ENCODE peak calls at places on chromosome 22, in ten cellular contexts. One of them, this sample, is unnamed.

GRCh38 chr22:27370281-27370680 is 431.3 kb downstream of the MN1 start:
- DNase-seq in heart right ventricle: no peak
- DNase-seq in AG10803: no peak
- DNase-seq in cardiac muscle cell: no peak
- DNase-seq in H1: no peak
- DNase-seq in neural progenitor cell: no peak
- DNase-seq in spleen: no peak
- DNase-seq in naive thymus-derived CD4-positive, alpha-beta T cell: no peak
- DNase-seq in AG09309: no peak
- DNase-seq in astrocyte of the cerebellum: no peak
- DNase-seq in this sample: no peak

GRCh38 chr22:29315286-29316195 is at the start of gene RASL10A:
- DNase-seq in heart right ventricle: no peak
- DNase-seq in AG10803: no peak
- DNase-seq in cardiac muscle cell: peak
- DNase-seq in H1: peak
- DNase-seq in neural progenitor cell: peak
- DNase-seq in spleen: peak
- DNase-seq in naive thymus-derived CD4-positive, alpha-beta T cell: no peak
- DNase-seq in AG09309: no peak
- DNase-seq in astrocyte of the cerebellum: no peak
- DNase-seq in this sample: no peak

GRCh38 chr22:33402325-33402724 is 344.1 kb upstream of the SYN3 start:
- DNase-seq in heart right ventricle: no peak
- DNase-seq in AG10803: no peak
- DNase-seq in cardiac muscle cell: no peak
- DNase-seq in H1: no peak
- DNase-seq in neural progenitor cell: no peak
- DNase-seq in spleen: no peak
- DNase-seq in naive thymus-derived CD4-positive, alpha-beta T cell: no peak
- DNase-seq in AG09309: no peak
- DNase-seq in astrocyte of the cerebellum: no peak
- DNase-seq in this sample: no peak

GRCh38 chr22:50739894-50740293 is 1.9 kb downstream of the ACR start:
- DNase-seq in heart right ventricle: no peak
- DNase-seq in AG10803: no peak
- DNase-seq in cardiac muscle cell: no peak
- DNase-seq in H1: no peak
- DNase-seq in neural progenitor cell: no peak
- DNase-seq in spleen: peak
- DNase-seq in naive thymus-derived CD4-positive, alpha-beta T cell: no peak
- DNase-seq in AG09309: no peak
- DNase-seq in astrocyte of the cerebellum: no peak
- DNase-seq in this sample: no peak

GRCh38 chr22:17922925-17923898 is 101.1 kb downstream of the MICAL3 start:
- DNase-seq in heart right ventricle: no peak
- DNase-seq in AG10803: peak
- DNase-seq in cardiac muscle cell: no peak
- DNase-seq in H1: no peak
- DNase-seq in neural progenitor cell: no peak
- DNase-seq in spleen: no peak
- DNase-seq in naive thymus-derived CD4-positive, alpha-beta T cell: no peak
- DNase-seq in AG09309: peak
- DNase-seq in astrocyte of the cerebellum: peak
- DNase-seq in this sample: peak

GRCh38 chr22:20524004-20524481 is 16.6 kb downstream of the MED15 start:
- DNase-seq in heart right ventricle: no peak
- DNase-seq in AG10803: peak
- DNase-seq in cardiac muscle cell: no peak
- DNase-seq in H1: no peak
- DNase-seq in neural progenitor cell: no peak
- DNase-seq in spleen: no peak
- DNase-seq in naive thymus-derived CD4-positive, alpha-beta T cell: no peak
- DNase-seq in AG09309: no peak
- DNase-seq in astrocyte of the cerebellum: no peak
- DNase-seq in this sample: no peak

GRCh38 chr22:44049369-44050231 is 25.5 kb downstream of the PARVB start:
- DNase-seq in heart right ventricle: no peak
- DNase-seq in AG10803: no peak
- DNase-seq in cardiac muscle cell: no peak
- DNase-seq in H1: no peak
- DNase-seq in neural progenitor cell: no peak
- DNase-seq in spleen: no peak
- DNase-seq in naive thymus-derived CD4-positive, alpha-beta T cell: no peak
- DNase-seq in AG09309: no peak
- DNase-seq in astrocyte of the cerebellum: no peak
- DNase-seq in this sample: no peak

GRCh38 chr22:22422629-22423112 is 85.9 kb downstream of the ZNF280B start:
- DNase-seq in heart right ventricle: peak
- DNase-seq in AG10803: peak
- DNase-seq in cardiac muscle cell: no peak
- DNase-seq in H1: peak
- DNase-seq in neural progenitor cell: peak
- DNase-seq in spleen: peak
- DNase-seq in naive thymus-derived CD4-positive, alpha-beta T cell: peak
- DNase-seq in AG09309: peak
- DNase-seq in astrocyte of the cerebellum: peak
- DNase-seq in this sample: peak

GRCh38 chr22:28075260-28075981 is 156.4 kb upstream of the PITPNB start:
- DNase-seq in heart right ventricle: peak
- DNase-seq in AG10803: peak
- DNase-seq in cardiac muscle cell: no peak
- DNase-seq in H1: no peak
- DNase-seq in neural progenitor cell: no peak
- DNase-seq in spleen: no peak
- DNase-seq in naive thymus-derived CD4-positive, alpha-beta T cell: no peak
- DNase-seq in AG09309: peak
- DNase-seq in astrocyte of the cerebellum: peak
- DNase-seq in this sample: peak

GRCh38 chr22:23380911-23381310 is 199.2 kb downstream of the IGLL1 start:
- DNase-seq in heart right ventricle: no peak
- DNase-seq in AG10803: no peak
- DNase-seq in cardiac muscle cell: no peak
- DNase-seq in H1: no peak
- DNase-seq in neural progenitor cell: no peak
- DNase-seq in spleen: no peak
- DNase-seq in naive thymus-derived CD4-positive, alpha-beta T cell: no peak
- DNase-seq in AG09309: no peak
- DNase-seq in astrocyte of the cerebellum: no peak
- DNase-seq in this sample: no peak

GRCh38 chr22:24183321-24184031 is 2.2 kb downstream of the SUSD2 start:
- DNase-seq in heart right ventricle: no peak
- DNase-seq in AG10803: no peak
- DNase-seq in cardiac muscle cell: no peak
- DNase-seq in H1: no peak
- DNase-seq in neural progenitor cell: no peak
- DNase-seq in spleen: peak
- DNase-seq in naive thymus-derived CD4-positive, alpha-beta T cell: no peak
- DNase-seq in AG09309: no peak
- DNase-seq in astrocyte of the cerebellum: no peak
- DNase-seq in this sample: no peak

GRCh38 chr22:27937453-27937852 is 18.4 kb upstream of the PITPNB start:
- DNase-seq in heart right ventricle: no peak
- DNase-seq in AG10803: no peak
- DNase-seq in cardiac muscle cell: no peak
- DNase-seq in H1: no peak
- DNase-seq in neural progenitor cell: no peak
- DNase-seq in spleen: no peak
- DNase-seq in naive thymus-derived CD4-positive, alpha-beta T cell: no peak
- DNase-seq in AG09309: no peak
- DNase-seq in astrocyte of the cerebellum: no peak
- DNase-seq in this sample: no peak

GRCh38 chr22:48267681-48268080 is 1505.2 kb downstream of the TBC1D22A start:
- DNase-seq in heart right ventricle: no peak
- DNase-seq in AG10803: no peak
- DNase-seq in cardiac muscle cell: no peak
- DNase-seq in H1: no peak
- DNase-seq in neural progenitor cell: no peak
- DNase-seq in spleen: no peak
- DNase-seq in naive thymus-derived CD4-positive, alpha-beta T cell: no peak
- DNase-seq in AG09309: no peak
- DNase-seq in astrocyte of the cerebellum: no peak
- DNase-seq in this sample: no peak

GRCh38 chr22:32079110-32080089 is 36.3 kb downstream of the SLC5A1 start:
- DNase-seq in heart right ventricle: no peak
- DNase-seq in AG10803: peak
- DNase-seq in cardiac muscle cell: peak
- DNase-seq in H1: no peak
- DNase-seq in neural progenitor cell: no peak
- DNase-seq in spleen: no peak
- DNase-seq in naive thymus-derived CD4-positive, alpha-beta T cell: no peak
- DNase-seq in AG09309: peak
- DNase-seq in astrocyte of the cerebellum: peak
- DNase-seq in this sample: peak

GRCh38 chr22:19058713-19059451 is 63.3 kb downstream of the DGCR2 start:
- DNase-seq in heart right ventricle: no peak
- DNase-seq in AG10803: no peak
- DNase-seq in cardiac muscle cell: no peak
- DNase-seq in H1: no peak
- DNase-seq in neural progenitor cell: no peak
- DNase-seq in spleen: peak
- DNase-seq in naive thymus-derived CD4-positive, alpha-beta T cell: no peak
- DNase-seq in AG09309: no peak
- DNase-seq in astrocyte of the cerebellum: no peak
- DNase-seq in this sample: no peak

GRCh38 chr22:25362883-25363240 is 143.4 kb downstream of the CRYBB2 start:
- DNase-seq in heart right ventricle: no peak
- DNase-seq in AG10803: no peak
- DNase-seq in cardiac muscle cell: no peak
- DNase-seq in H1: no peak
- DNase-seq in neural progenitor cell: no peak
- DNase-seq in spleen: peak
- DNase-seq in naive thymus-derived CD4-positive, alpha-beta T cell: no peak
- DNase-seq in AG09309: no peak
- DNase-seq in astrocyte of the cerebellum: peak
- DNase-seq in this sample: no peak
- H3K4me3 ChIP-seq in heart right ventricle: no peak
- H3K4me3 ChIP-seq in AG10803: no peak
- H3K4me3 ChIP-seq in cardiac muscle cell: no peak
- H3K4me3 ChIP-seq in H1: no peak
- H3K4me3 ChIP-seq in neural progenitor cell: no peak
- H3K4me3 ChIP-seq in spleen: no peak
- H3K4me3 ChIP-seq in naive thymus-derived CD4-positive, alpha-beta T cell: no peak
- H3K4me3 ChIP-seq in AG09309: no peak
- H3K4me3 ChIP-seq in astrocyte of the cerebellum: no peak
- H3K4me3 ChIP-seq in this sample: no peak

GRCh38 chr22:46589871-46590271 is 30.3 kb upstream of the GRAMD4 start:
- DNase-seq in heart right ventricle: no peak
- DNase-seq in AG10803: no peak
- DNase-seq in cardiac muscle cell: peak
- DNase-seq in H1: no peak
- DNase-seq in neural progenitor cell: peak
- DNase-seq in spleen: no peak
- DNase-seq in naive thymus-derived CD4-positive, alpha-beta T cell: no peak
- DNase-seq in AG09309: no peak
- DNase-seq in astrocyte of the cerebellum: no peak
- DNase-seq in this sample: no peak

GRCh38 chr22:46590334-46590733 is 29.9 kb upstream of the GRAMD4 start:
- DNase-seq in heart right ventricle: peak
- DNase-seq in AG10803: no peak
- DNase-seq in cardiac muscle cell: no peak
- DNase-seq in H1: no peak
- DNase-seq in neural progenitor cell: peak
- DNase-seq in spleen: peak
- DNase-seq in naive thymus-derived CD4-positive, alpha-beta T cell: no peak
- DNase-seq in AG09309: no peak
- DNase-seq in astrocyte of the cerebellum: no peak
- DNase-seq in this sample: no peak

GRCh38 chr22:46593211-46593676 is 26.9 kb upstream of the GRAMD4 start:
- DNase-seq in heart right ventricle: no peak
- DNase-seq in AG10803: no peak
- DNase-seq in cardiac muscle cell: no peak
- DNase-seq in H1: no peak
- DNase-seq in neural progenitor cell: peak
- DNase-seq in spleen: peak
- DNase-seq in naive thymus-derived CD4-positive, alpha-beta T cell: no peak
- DNase-seq in AG09309: no peak
- DNase-seq in astrocyte of the cerebellum: no peak
- DNase-seq in this sample: no peak

GRCh38 chr22:46592390-46592872 is 27.8 kb upstream of the GRAMD4 start:
- DNase-seq in heart right ventricle: peak
- DNase-seq in AG10803: peak
- DNase-seq in cardiac muscle cell: no peak
- DNase-seq in H1: no peak
- DNase-seq in neural progenitor cell: peak
- DNase-seq in spleen: peak
- DNase-seq in naive thymus-derived CD4-positive, alpha-beta T cell: peak
- DNase-seq in AG09309: peak
- DNase-seq in astrocyte of the cerebellum: peak
- DNase-seq in this sample: peak

GRCh38 chr22:46591890-46592289 is 28.3 kb upstream of the GRAMD4 start:
- DNase-seq in heart right ventricle: no peak
- DNase-seq in AG10803: no peak
- DNase-seq in cardiac muscle cell: no peak
- DNase-seq in H1: no peak
- DNase-seq in neural progenitor cell: peak
- DNase-seq in spleen: peak
- DNase-seq in naive thymus-derived CD4-positive, alpha-beta T cell: no peak
- DNase-seq in AG09309: no peak
- DNase-seq in astrocyte of the cerebellum: no peak
- DNase-seq in this sample: no peak
- H3K4me3 ChIP-seq in heart right ventricle: peak
- H3K4me3 ChIP-seq in AG10803: no peak
- H3K4me3 ChIP-seq in cardiac muscle cell: no peak
- H3K4me3 ChIP-seq in H1: no peak
- H3K4me3 ChIP-seq in neural progenitor cell: no peak
- H3K4me3 ChIP-seq in spleen: no peak
- H3K4me3 ChIP-seq in naive thymus-derived CD4-positive, alpha-beta T cell: no peak
- H3K4me3 ChIP-seq in AG09309: no peak
- H3K4me3 ChIP-seq in astrocyte of the cerebellum: no peak
- H3K4me3 ChIP-seq in this sample: no peak

GRCh38 chr22:37308385-37309200 is 26.3 kb downstream of the CYTH4 start:
- DNase-seq in heart right ventricle: no peak
- DNase-seq in AG10803: no peak
- DNase-seq in cardiac muscle cell: no peak
- DNase-seq in H1: no peak
- DNase-seq in neural progenitor cell: no peak
- DNase-seq in spleen: no peak
- DNase-seq in naive thymus-derived CD4-positive, alpha-beta T cell: no peak
- DNase-seq in AG09309: no peak
- DNase-seq in astrocyte of the cerebellum: no peak
- DNase-seq in this sample: no peak
- H3K4me3 ChIP-seq in heart right ventricle: no peak
- H3K4me3 ChIP-seq in AG10803: no peak
- H3K4me3 ChIP-seq in cardiac muscle cell: no peak
- H3K4me3 ChIP-seq in H1: no peak
- H3K4me3 ChIP-seq in neural progenitor cell: no peak
- H3K4me3 ChIP-seq in spleen: no peak
- H3K4me3 ChIP-seq in naive thymus-derived CD4-positive, alpha-beta T cell: peak
- H3K4me3 ChIP-seq in AG09309: no peak
- H3K4me3 ChIP-seq in astrocyte of the cerebellum: no peak
- H3K4me3 ChIP-seq in this sample: no peak

DNA sequence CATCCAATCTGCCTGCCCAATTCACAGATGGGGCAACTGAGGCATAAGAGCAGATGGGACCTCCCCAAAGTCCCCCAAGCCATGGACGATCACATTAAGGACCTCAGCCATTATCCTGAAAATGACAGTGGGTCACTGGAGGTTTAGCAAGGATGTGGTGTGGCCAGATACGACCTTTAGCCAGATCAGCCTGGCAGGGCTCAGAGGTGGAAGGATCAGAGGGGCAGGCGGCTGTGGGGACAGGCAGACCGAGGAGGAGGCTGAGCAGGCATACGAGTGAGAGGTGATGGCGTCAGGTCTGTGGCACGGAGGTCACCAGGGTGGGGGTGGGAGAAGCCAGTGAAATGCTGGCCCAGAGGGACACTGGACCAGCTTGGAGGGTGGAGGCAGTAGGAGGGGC is 14.1 kb upstream of the TMPRSS6 start:
- DNase-seq in heart right ventricle: no peak
- DNase-seq in AG10803: no peak
- DNase-seq in cardiac muscle cell: no peak
- DNase-seq in H1: no peak
- DNase-seq in neural progenitor cell: no peak
- DNase-seq in spleen: no peak
- DNase-seq in naive thymus-derived CD4-positive, alpha-beta T cell: no peak
- DNase-seq in AG09309: no peak
- DNase-seq in astrocyte of the cerebellum: no peak
- DNase-seq in this sample: no peak
- H3K4me3 ChIP-seq in heart right ventricle: no peak
- H3K4me3 ChIP-seq in AG10803: no peak
- H3K4me3 ChIP-seq in cardiac muscle cell: no peak
- H3K4me3 ChIP-seq in H1: no peak
- H3K4me3 ChIP-seq in neural progenitor cell: no peak
- H3K4me3 ChIP-seq in spleen: no peak
- H3K4me3 ChIP-seq in naive thymus-derived CD4-positive, alpha-beta T cell: no peak
- H3K4me3 ChIP-seq in AG09309: no peak
- H3K4me3 ChIP-seq in astrocyte of the cerebellum: no peak
- H3K4me3 ChIP-seq in this sample: no peak